ENCODE peak calls at places on chromosomes 2 and 18, in five cellular contexts. One of them, this sample, is unnamed.

GRCh38 chr2:75556679-75557366 is 3.9 kb downstream of the EVA1A start:
- DNase-seq in esophagus squamous epithelium: no peak
- DNase-seq in AG04450: no peak
- DNase-seq in left lung: no peak
- DNase-seq in uterus: no peak
- DNase-seq in this sample: no peak

GRCh38 chr18:74251297-74252031 is 40.3 kb downstream of the CYB5A start:
- DNase-seq in esophagus squamous epithelium: no peak
- DNase-seq in AG04450: no peak
- DNase-seq in left lung: no peak
- DNase-seq in uterus: peak
- DNase-seq in this sample: no peak

GRCh38 chr2:231047270-231047921 is 9.3 kb upstream of the PSMD1 start:
- DNase-seq in uterus: no peak
- DNase-seq in AG04450: no peak
- DNase-seq in left lung: no peak
- DNase-seq in esophagus squamous epithelium: no peak
- DNase-seq in this sample: no peak

GRCh38 chr2:60175290-60175689 is 378.2 kb downstream of the BCL11A start:
- DNase-seq in esophagus squamous epithelium: no peak
- DNase-seq in uterus: no peak
- DNase-seq in AG04450: no peak
- DNase-seq in left lung: no peak
- DNase-seq in this sample: no peak

GRCh38 chr18:53795610-53796009 is 428.9 kb downstream of the MBD2 start:
- DNase-seq in AG04450: no peak
- DNase-seq in esophagus squamous epithelium: no peak
- DNase-seq in uterus: no peak
- DNase-seq in left lung: no peak
- DNase-seq in this sample: no peak

GRCh38 chr18:79360933-79361332 is 34.8 kb upstream of the NFATC1 start:
- DNase-seq in AG04450: no peak
- DNase-seq in left lung: no peak
- DNase-seq in esophagus squamous epithelium: no peak
- DNase-seq in uterus: no peak
- DNase-seq in this sample: no peak

GRCh38 chr2:102245266-102246151 is 58.7 kb downstream of the IL1RL2 start:
- DNase-seq in esophagus squamous epithelium: no peak
- DNase-seq in AG04450: no peak
- DNase-seq in left lung: peak
- DNase-seq in uterus: no peak
- DNase-seq in this sample: no peak

GRCh38 chr2:165185633-165186032 is 18.2 kb downstream of the SCN3A start:
- DNase-seq in uterus: no peak
- DNase-seq in esophagus squamous epithelium: no peak
- DNase-seq in AG04450: no peak
- DNase-seq in left lung: no peak
- DNase-seq in this sample: no peak

GRCh38 chr2:239227111-239227581 is 173.7 kb downstream of the HDAC4 start:
- DNase-seq in AG04450: no peak
- DNase-seq in esophagus squamous epithelium: no peak
- DNase-seq in left lung: no peak
- DNase-seq in uterus: no peak
- DNase-seq in this sample: no peak

GRCh38 chr2:3654464-3655225 is 3.4 kb upstream of the ALLC start:
- DNase-seq in uterus: no peak
- DNase-seq in AG04450: no peak
- DNase-seq in esophagus squamous epithelium: no peak
- DNase-seq in left lung: no peak
- DNase-seq in this sample: no peak

GRCh38 chr2:231597014-231597611 is 4.4 kb downstream of the TEX44 start:
- DNase-seq in AG04450: no peak
- DNase-seq in uterus: no peak
- DNase-seq in left lung: no peak
- DNase-seq in esophagus squamous epithelium: no peak
- DNase-seq in this sample: no peak

GRCh38 chr18:37253424-37254255 is 312.0 kb downstream of the CELF4 start:
- DNase-seq in esophagus squamous epithelium: no peak
- DNase-seq in left lung: peak
- DNase-seq in AG04450: no peak
- DNase-seq in uterus: no peak
- DNase-seq in this sample: peak

GRCh38 chr2:101196220-101196661 is 45.1 kb upstream of the TBC1D8 start:
- DNase-seq in AG04450: no peak
- DNase-seq in left lung: no peak
- DNase-seq in uterus: no peak
- DNase-seq in esophagus squamous epithelium: no peak
- DNase-seq in this sample: no peak

GRCh38 chr18:10088734-10089133 is 174.9 kb downstream of the VAPA start:
- DNase-seq in AG04450: no peak
- DNase-seq in left lung: no peak
- DNase-seq in uterus: no peak
- DNase-seq in esophagus squamous epithelium: no peak
- DNase-seq in this sample: no peak

GRCh38 chr18:12520442-12520992 is 112.8 kb downstream of the PRELID3A start:
- DNase-seq in AG04450: no peak
- DNase-seq in uterus: peak
- DNase-seq in esophagus squamous epithelium: no peak
- DNase-seq in left lung: no peak
- DNase-seq in this sample: no peak

GRCh38 chr18:31508781-31509180 is 10.8 kb downstream of the DSG2 start:
- DNase-seq in AG04450: no peak
- DNase-seq in uterus: no peak
- DNase-seq in esophagus squamous epithelium: no peak
- DNase-seq in left lung: no peak
- DNase-seq in this sample: no peak

GRCh38 chr2:1590611-1591460 is 153.5 kb downstream of the PXDN start:
- DNase-seq in esophagus squamous epithelium: no peak
- DNase-seq in left lung: peak
- DNase-seq in uterus: no peak
- DNase-seq in AG04450: no peak
- DNase-seq in this sample: peak

GRCh38 chr18:8999872-9000271 is 102.6 kb upstream of the NDUFV2 start:
- DNase-seq in left lung: no peak
- DNase-seq in AG04450: no peak
- DNase-seq in esophagus squamous epithelium: no peak
- DNase-seq in uterus: no peak
- DNase-seq in this sample: no peak

GRCh38 chr2:218074031-218074430 is 5.0 kb downstream of the RUFY4 start:
- DNase-seq in left lung: peak
- DNase-seq in AG04450: no peak
- DNase-seq in esophagus squamous epithelium: no peak
- DNase-seq in uterus: no peak
- DNase-seq in this sample: no peak

GRCh38 chr18:7822435-7823425 is 255.6 kb downstream of the PTPRM start:
- DNase-seq in uterus: no peak
- DNase-seq in AG04450: no peak
- DNase-seq in esophagus squamous epithelium: no peak
- DNase-seq in left lung: no peak
- DNase-seq in this sample: no peak

GRCh38 chr18:63515279-63515678 is 26.9 kb upstream of the SERPINB12 start:
- DNase-seq in esophagus squamous epithelium: no peak
- DNase-seq in uterus: no peak
- DNase-seq in AG04450: no peak
- DNase-seq in left lung: no peak
- DNase-seq in this sample: no peak

GRCh38 chr2:86238354-86238753 is 39.1 kb downstream of the MRPL35 start:
- DNase-seq in uterus: no peak
- DNase-seq in left lung: no peak
- DNase-seq in AG04450: no peak
- DNase-seq in esophagus squamous epithelium: no peak
- DNase-seq in this sample: peak

GRCh38 chr2:205216580-205216979 is 465.7 kb upstream of the NRP2 start:
- DNase-seq in esophagus squamous epithelium: no peak
- DNase-seq in left lung: no peak
- DNase-seq in AG04450: no peak
- DNase-seq in uterus: no peak
- DNase-seq in this sample: no peak

GRCh38 chr2:239934571-239935171 is 90.5 kb downstream of the NDUFA10 start:
- DNase-seq in esophagus squamous epithelium: no peak
- DNase-seq in left lung: peak
- DNase-seq in AG04450: no peak
- DNase-seq in uterus: peak
- DNase-seq in this sample: peak

GRCh38 chr2:179354739-179355537 is 90.3 kb upstream of the SESTD1 start:
- DNase-seq in esophagus squamous epithelium: no peak
- DNase-seq in left lung: no peak
- DNase-seq in AG04450: no peak
- DNase-seq in uterus: no peak
- DNase-seq in this sample: no peak

GRCh38 chr2:146874260-146874658 is 970.6 kb upstream of the ACVR2A start:
- DNase-seq in left lung: peak
- DNase-seq in uterus: peak
- DNase-seq in AG04450: no peak
- DNase-seq in esophagus squamous epithelium: no peak
- DNase-seq in this sample: no peak

GRCh38 chr2:215136669-215137328 is 1.6 kb downstream of the ABCA12 start:
- DNase-seq in AG04450: no peak
- DNase-seq in uterus: no peak
- DNase-seq in esophagus squamous epithelium: no peak
- DNase-seq in left lung: no peak
- DNase-seq in this sample: no peak

GRCh38 chr2:170895023-170895759 is 33.9 kb upstream of the GORASP2 start:
- DNase-seq in AG04450: no peak
- DNase-seq in esophagus squamous epithelium: no peak
- DNase-seq in left lung: no peak
- DNase-seq in uterus: no peak
- DNase-seq in this sample: no peak

GRCh38 chr2:236646871-236647270 is 77.2 kb downstream of the ACKR3 start:
- DNase-seq in AG04450: no peak
- DNase-seq in uterus: peak
- DNase-seq in esophagus squamous epithelium: no peak
- DNase-seq in left lung: no peak
- DNase-seq in this sample: no peak

GRCh38 chr2:240467659-240468299 is 32.3 kb downstream of the GPC1 start:
- DNase-seq in uterus: peak
- DNase-seq in AG04450: no peak
- DNase-seq in left lung: peak
- DNase-seq in esophagus squamous epithelium: no peak
- DNase-seq in this sample: no peak

GRCh38 chr18:76491801-76492668 is 3.0 kb downstream of the ZNF516 start:
- DNase-seq in left lung: peak
- DNase-seq in uterus: peak
- DNase-seq in esophagus squamous epithelium: no peak
- DNase-seq in AG04450: no peak
- DNase-seq in this sample: peak

GRCh38 chr2:120680136-120680761 is 55.4 kb upstream of the GLI2 start:
- DNase-seq in left lung: no peak
- DNase-seq in esophagus squamous epithelium: peak
- DNase-seq in AG04450: peak
- DNase-seq in uterus: peak
- DNase-seq in this sample: peak

GRCh38 chr18:8660316-8660715 is 45.0 kb upstream of the MTCL1 start:
- DNase-seq in AG04450: no peak
- DNase-seq in left lung: no peak
- DNase-seq in uterus: no peak
- DNase-seq in esophagus squamous epithelium: no peak
- DNase-seq in this sample: no peak